ENCODE peak calls at places on chromosomes 1 and 21, in seven cellular contexts. V is astrocyte, U is K562, F is SK-N-SH, K is DND-41, I is A549, J is neuronal stem cell. M is an unnamed sample.
A peak's percentile ranks its signal among the peaks of the same experiment; 100 is the strongest.

GRCh38 chr1:114219247-114219872 is 65.7 kb upstream of the SYT6 start:
- DNase-seq in V (no peak), U (no peak), F (no peak), K (no peak), I (no peak), J (no peak), M (no peak)

GRCh38 chr1:94081566-94082344 is 39.2 kb downstream of the ABCA4 start:
- DNase-seq in V (peak; percentile 65), U (no peak), F (no peak), K (no peak), I (peak; percentile 23), J (no peak), M (no peak)

GRCh38 chr1:12157366-12158231 is 9.2 kb upstream of the TNFRSF1B start:
- DNase-seq in V (no peak), U (no peak), F (no peak), K (no peak), I (no peak), J (no peak), M (no peak)

GRCh38 chr1:91065337-91065736 is 43.5 kb upstream of the ZNF644 start:
- DNase-seq in V (no peak), U (no peak), F (no peak), K (no peak), I (no peak), J (no peak), M (no peak)

GRCh38 chr1:16441312-16441641 is 753 bp downstream of the NECAP2 start:
- DNase-seq in V (peak; percentile 10), U (no peak), F (no peak), K (no peak), I (no peak), J (no peak), M (peak; percentile 41)

GRCh38 chr1:88014126-88014525 is 669.9 kb upstream of the PKN2 start:
- DNase-seq in V (no peak), U (no peak), F (no peak), K (no peak), I (no peak), J (no peak), M (no peak)

GRCh38 chr21:26453258-26453657 is 119.8 kb downstream of the CYYR1 start:
- DNase-seq in V (no peak), U (no peak), F (no peak), K (no peak), I (no peak), J (no peak), M (no peak)

GRCh38 chr1:32754282-32755097 is 51.9 kb upstream of the SYNC start:
- DNase-seq in V (peak; percentile 51), U (peak; percentile 78), F (peak; percentile 71), K (no peak), I (no peak), J (peak; percentile 85), M (no peak)

GRCh38 chr1:36717431-36717830 is 234.7 kb upstream of the CSF3R start:
- DNase-seq in V (no peak), U (no peak), F (no peak), K (no peak), I (no peak), J (no peak), M (no peak)

GRCh38 chr1:39387452-39387851 is 104.0 kb upstream of the BMP8A start:
- DNase-seq in V (peak; percentile 86), U (peak; percentile 51), F (no peak), K (no peak), I (peak; percentile 62), J (no peak), M (no peak)

GRCh38 chr1:245652660-245653427 is 498.1 kb downstream of the KIF26B start:
- DNase-seq in V (no peak), U (no peak), F (no peak), K (no peak), I (no peak), J (no peak), M (no peak)

GRCh38 chr1:29416825-29417557 is 180.7 kb downstream of the PTPRU start:
- DNase-seq in V (peak; percentile 58), U (no peak), F (no peak), K (no peak), I (no peak), J (no peak), M (no peak)

GRCh38 chr1:54309631-54310366 is 96.4 kb downstream of the SSBP3 start:
- DNase-seq in V (no peak), U (no peak), F (no peak), K (no peak), I (no peak), J (peak; percentile 60), M (no peak)

GRCh38 chr1:24900486-24900849 is 29.6 kb downstream of the RUNX3 start:
- DNase-seq in V (no peak), U (no peak), F (no peak), K (no peak), I (no peak), J (no peak), M (no peak)

GRCh38 chr1:19463204-19463803 is 22.0 kb downstream of the CAPZB start:
- DNase-seq in V (no peak), U (no peak), F (no peak), K (peak; percentile 70), I (no peak), J (no peak), M (peak; percentile 66)

GRCh38 chr1:28893403-28894102 is 20.8 kb upstream of the EPB41 start:
- DNase-seq in V (no peak), U (peak; percentile 57), F (peak; percentile 56), K (no peak), I (no peak), J (no peak), M (peak; percentile 60)

GRCh38 chr1:53321366-53321765 is 6.5 kb downstream of the LRP8 start:
- DNase-seq in V (no peak), U (no peak), F (no peak), K (peak; percentile 41), I (peak; percentile 26), J (peak; percentile 32), M (peak; percentile 52)

GRCh38 chr21:37452222-37452621 is 85.6 kb downstream of the DYRK1A start:
- DNase-seq in V (peak; percentile 92), U (no peak), F (peak; percentile 23), K (no peak), I (no peak), J (no peak), M (no peak)

GRCh38 chr1:183198463-183198862 is 12.4 kb downstream of the LAMC2 start:
- DNase-seq in V (peak; percentile 99), U (no peak), F (no peak), K (no peak), I (no peak), J (no peak), M (no peak)

GRCh38 chr1:222358100-222358499 is 189.8 kb downstream of the HHIPL2 start:
- DNase-seq in V (no peak), U (no peak), F (no peak), K (no peak), I (no peak), J (no peak), M (no peak)

GRCh38 chr1:197776348-197777082 is 1.2 kb upstream of the DENND1B start:
- DNase-seq in V (peak; percentile 96), U (no peak), F (no peak), K (no peak), I (no peak), J (no peak), M (peak; percentile 18)
- H3K27ac ChIP-seq in V (peak overlapping the region; percentile 81), U (peak overlapping the region; percentile 83), F (peak overlapping the region; percentile 62), K (peak overlapping the region; percentile 79), I (peak overlapping the region; percentile 4), J (no peak overlapping the region), M (peak overlapping the region; percentile 85)

DNA sequence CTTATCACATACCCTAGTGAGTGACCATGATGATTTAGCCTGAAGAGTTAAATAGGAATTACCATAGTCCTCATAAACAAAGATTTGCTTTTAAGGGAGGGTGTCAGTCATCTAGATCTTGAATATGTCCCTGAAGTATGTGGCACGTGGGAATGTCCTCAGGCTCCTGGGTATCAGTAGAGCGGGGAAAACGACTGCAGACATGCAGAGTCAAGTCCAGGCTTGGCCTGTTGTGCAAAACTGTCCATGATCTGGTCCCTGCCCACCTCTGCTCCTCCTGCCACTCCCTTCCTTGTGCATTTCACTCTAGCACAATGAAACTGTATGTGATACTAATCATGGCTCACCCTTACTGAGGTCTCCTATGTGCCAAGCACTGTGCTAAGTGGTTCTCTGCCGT is 12.9 kb downstream of the MOV10 start:
- DNase-seq in V (no peak), U (no peak), F (peak; percentile 3), K (no peak), I (no peak), J (no peak), M (no peak)
- H3K4me2 ChIP-seq in V (no peak overlapping the region), U (no peak overlapping the region), F (no peak overlapping the region), K (no peak overlapping the region), I (no peak overlapping the region), J (no peak overlapping the region), M (no peak overlapping the region)

GRCh38 chr1:234645474-234645953 is 35.5 kb upstream of the IRF2BP2 start:
- DNase-seq in V (no peak), U (no peak), F (no peak), K (no peak), I (no peak), J (no peak), M (no peak)
- H3K4me3 ChIP-seq in V (no peak overlapping the region), U (no peak overlapping the region), F (no peak overlapping the region), K (no peak overlapping the region), I (no peak overlapping the region), J (no peak overlapping the region), M (no peak overlapping the region)

GRCh38 chr1:7400566-7400965 is 370.5 kb upstream of the VAMP3 start:
- DNase-seq in V (no peak), U (no peak), F (no peak), K (no peak), I (no peak), J (no peak), M (no peak)
- H3K27ac ChIP-seq in V (no peak overlapping the region), U (no peak overlapping the region), F (no peak overlapping the region), K (no peak overlapping the region), I (peak overlapping the region; percentile 99), J (no peak overlapping the region), M (no peak overlapping the region)

GRCh38 chr1:916173-917075 is 7.3 kb upstream of the SAMD11 start:
- DNase-seq in V (no peak), U (peak; percentile 48), F (peak; percentile 91), K (no peak), I (no peak), J (no peak), M (no peak)
- H3K4me2 ChIP-seq in V (no peak overlapping the region), U (no peak overlapping the region), F (no peak overlapping the region), K (no peak overlapping the region), I (no peak overlapping the region), J (no peak overlapping the region), M (no peak overlapping the region)

DNA sequence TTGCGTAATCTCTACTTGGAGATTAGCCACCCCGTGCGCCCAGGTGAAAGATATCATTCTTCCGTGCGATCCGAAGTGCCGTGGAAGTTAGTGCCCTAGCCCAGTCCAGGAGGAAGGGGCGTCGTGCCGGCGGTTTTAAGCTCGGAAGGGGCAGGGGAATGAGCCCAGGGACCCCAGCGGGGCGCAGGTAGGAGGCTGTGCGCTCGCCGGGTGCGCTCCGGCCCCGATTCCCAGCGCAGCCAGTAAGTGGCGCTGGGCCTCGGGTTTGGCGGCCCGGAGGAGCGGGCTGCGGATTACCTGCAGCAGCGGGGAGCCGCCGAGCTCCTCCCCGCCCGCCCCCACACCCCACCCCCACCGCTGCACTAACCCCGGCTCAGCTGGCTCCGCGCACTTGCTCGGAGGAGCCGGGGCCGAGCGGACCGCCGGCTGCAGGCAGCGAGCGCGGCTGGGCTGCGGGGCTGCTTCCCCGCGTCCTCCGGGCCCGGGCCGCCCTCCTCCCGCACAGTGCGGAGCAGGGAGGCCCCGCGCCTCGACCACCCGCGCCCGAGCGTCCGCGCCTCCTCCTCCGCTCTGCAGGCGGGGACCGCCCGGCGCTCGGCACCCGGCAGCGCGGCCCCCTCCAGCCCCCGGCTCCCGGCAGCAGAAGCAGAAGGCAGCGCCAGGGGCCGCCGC is at the start of gene RYR2:
- DNase-seq in V (no peak), U (no peak), F (peak; percentile 88), K (no peak), I (peak; percentile 39), J (peak; percentile 60), M (no peak)
- H3K4me3 ChIP-seq in V (no peak within 1 kb of the TSS), U (no peak within 1 kb of the TSS), F (peak within 1 kb of the TSS; percentile 50), K (no peak within 1 kb of the TSS), I (peak within 1 kb of the TSS; percentile 46), J (peak within 1 kb of the TSS; percentile 38), M (no peak within 1 kb of the TSS)